ENCODE peak calls at places on chromosomes 13 and 19, in eight cellular contexts. One of them, this sample, is unnamed.

GRCh38 chr13:44843403-44843802 is 145.9 kb downstream of the NUFIP1 start:
- DNase-seq in fibroblast of mammary gland: peak; percentile 77
- DNase-seq in T-helper 9 cell: no peak
- DNase-seq in activated naive CD4-positive, alpha-beta T cell treated with Interleukin-2 at 50 U/mL for 16 hours: no peak
- DNase-seq in C1 segment of cervical spinal cord: no peak
- DNase-seq in NCI-H69: no peak
- DNase-seq in activated CD8-positive, alpha-beta memory T cell treated with anti-CD3 and anti-CD28 coated beads for 4 hours: no peak
- DNase-seq in CD8-positive, alpha-beta memory T cell: no peak
- DNase-seq in this sample: no peak

GRCh38 chr19:34676697-34677385 is at the start of gene SCGB2B2:
- DNase-seq in fibroblast of mammary gland: no peak
- DNase-seq in T-helper 9 cell: no peak
- DNase-seq in activated naive CD4-positive, alpha-beta T cell treated with Interleukin-2 at 50 U/mL for 16 hours: no peak
- DNase-seq in C1 segment of cervical spinal cord: peak; percentile 98
- DNase-seq in NCI-H69: peak; percentile 95
- DNase-seq in activated CD8-positive, alpha-beta memory T cell treated with anti-CD3 and anti-CD28 coated beads for 4 hours: no peak
- DNase-seq in CD8-positive, alpha-beta memory T cell: no peak
- DNase-seq in this sample: peak; percentile 65

GRCh38 chr13:32723987-32724386 is 137.7 kb downstream of the PDS5B start:
- DNase-seq in fibroblast of mammary gland: no peak
- DNase-seq in T-helper 9 cell: no peak
- DNase-seq in activated naive CD4-positive, alpha-beta T cell treated with Interleukin-2 at 50 U/mL for 16 hours: no peak
- DNase-seq in C1 segment of cervical spinal cord: no peak
- DNase-seq in NCI-H69: no peak
- DNase-seq in activated CD8-positive, alpha-beta memory T cell treated with anti-CD3 and anti-CD28 coated beads for 4 hours: no peak
- DNase-seq in CD8-positive, alpha-beta memory T cell: no peak
- DNase-seq in this sample: no peak

GRCh38 chr19:44752123-44752815 is 3.8 kb downstream of the BCL3 start:
- DNase-seq in fibroblast of mammary gland: no peak
- DNase-seq in T-helper 9 cell: no peak
- DNase-seq in activated naive CD4-positive, alpha-beta T cell treated with Interleukin-2 at 50 U/mL for 16 hours: no peak
- DNase-seq in C1 segment of cervical spinal cord: no peak
- DNase-seq in NCI-H69: no peak
- DNase-seq in activated CD8-positive, alpha-beta memory T cell treated with anti-CD3 and anti-CD28 coated beads for 4 hours: no peak
- DNase-seq in CD8-positive, alpha-beta memory T cell: no peak
- DNase-seq in this sample: no peak

GRCh38 chr13:40664100-40665060 is 2.1 kb downstream of the FOXO1 start:
- DNase-seq in fibroblast of mammary gland: no peak
- DNase-seq in T-helper 9 cell: peak; percentile 64
- DNase-seq in activated naive CD4-positive, alpha-beta T cell treated with Interleukin-2 at 50 U/mL for 16 hours: peak; percentile 77
- DNase-seq in C1 segment of cervical spinal cord: peak; percentile 46
- DNase-seq in NCI-H69: peak; percentile 14
- DNase-seq in activated CD8-positive, alpha-beta memory T cell treated with anti-CD3 and anti-CD28 coated beads for 4 hours: peak; percentile 39
- DNase-seq in CD8-positive, alpha-beta memory T cell: peak; percentile 67
- DNase-seq in this sample: peak; percentile 60

GRCh38 chr19:32570081-32570785 is 10.8 kb upstream of the PDCD5 start:
- DNase-seq in fibroblast of mammary gland: peak; percentile 66
- DNase-seq in T-helper 9 cell: peak; percentile 49
- DNase-seq in activated naive CD4-positive, alpha-beta T cell treated with Interleukin-2 at 50 U/mL for 16 hours: peak; percentile 24
- DNase-seq in C1 segment of cervical spinal cord: peak; percentile 4
- DNase-seq in NCI-H69: peak; percentile 81
- DNase-seq in activated CD8-positive, alpha-beta memory T cell treated with anti-CD3 and anti-CD28 coated beads for 4 hours: no peak
- DNase-seq in CD8-positive, alpha-beta memory T cell: peak; percentile 30
- DNase-seq in this sample: peak; percentile 17

GRCh38 chr13:39893808-39894207 is 238.3 kb downstream of the COG6 start:
- DNase-seq in fibroblast of mammary gland: no peak
- DNase-seq in T-helper 9 cell: no peak
- DNase-seq in activated naive CD4-positive, alpha-beta T cell treated with Interleukin-2 at 50 U/mL for 16 hours: no peak
- DNase-seq in C1 segment of cervical spinal cord: no peak
- DNase-seq in NCI-H69: no peak
- DNase-seq in activated CD8-positive, alpha-beta memory T cell treated with anti-CD3 and anti-CD28 coated beads for 4 hours: no peak
- DNase-seq in CD8-positive, alpha-beta memory T cell: no peak
- DNase-seq in this sample: no peak

GRCh38 chr13:21137696-21138095 is 38.7 kb downstream of the SKA3 start:
- DNase-seq in fibroblast of mammary gland: peak; percentile 76
- DNase-seq in T-helper 9 cell: no peak
- DNase-seq in activated naive CD4-positive, alpha-beta T cell treated with Interleukin-2 at 50 U/mL for 16 hours: no peak
- DNase-seq in C1 segment of cervical spinal cord: no peak
- DNase-seq in NCI-H69: no peak
- DNase-seq in activated CD8-positive, alpha-beta memory T cell treated with anti-CD3 and anti-CD28 coated beads for 4 hours: no peak
- DNase-seq in CD8-positive, alpha-beta memory T cell: no peak
- DNase-seq in this sample: no peak

GRCh38 chr19:55579766-55580621 is 654 bp downstream of the ZNF579 start:
- DNase-seq in fibroblast of mammary gland: no peak
- DNase-seq in T-helper 9 cell: no peak
- DNase-seq in activated naive CD4-positive, alpha-beta T cell treated with Interleukin-2 at 50 U/mL for 16 hours: peak; percentile 5
- DNase-seq in C1 segment of cervical spinal cord: peak; percentile 25
- DNase-seq in NCI-H69: peak; percentile 65
- DNase-seq in activated CD8-positive, alpha-beta memory T cell treated with anti-CD3 and anti-CD28 coated beads for 4 hours: no peak
- DNase-seq in CD8-positive, alpha-beta memory T cell: no peak
- DNase-seq in this sample: no peak

GRCh38 chr13:75610466-75610865 is 25.7 kb upstream of the LMO7 start:
- DNase-seq in fibroblast of mammary gland: no peak
- DNase-seq in T-helper 9 cell: no peak
- DNase-seq in activated naive CD4-positive, alpha-beta T cell treated with Interleukin-2 at 50 U/mL for 16 hours: no peak
- DNase-seq in C1 segment of cervical spinal cord: no peak
- DNase-seq in NCI-H69: no peak
- DNase-seq in activated CD8-positive, alpha-beta memory T cell treated with anti-CD3 and anti-CD28 coated beads for 4 hours: no peak
- DNase-seq in CD8-positive, alpha-beta memory T cell: no peak
- DNase-seq in this sample: no peak

GRCh38 chr13:92842145-92842544 is 384.5 kb upstream of the GPC6 start:
- DNase-seq in fibroblast of mammary gland: peak; percentile 90
- DNase-seq in T-helper 9 cell: no peak
- DNase-seq in activated naive CD4-positive, alpha-beta T cell treated with Interleukin-2 at 50 U/mL for 16 hours: no peak
- DNase-seq in C1 segment of cervical spinal cord: no peak
- DNase-seq in NCI-H69: peak; percentile 19
- DNase-seq in activated CD8-positive, alpha-beta memory T cell treated with anti-CD3 and anti-CD28 coated beads for 4 hours: no peak
- DNase-seq in CD8-positive, alpha-beta memory T cell: no peak
- DNase-seq in this sample: no peak

GRCh38 chr13:95643814-95644598 is 500 bp downstream of the DZIP1 start:
- DNase-seq in fibroblast of mammary gland: peak; percentile 31
- DNase-seq in T-helper 9 cell: no peak
- DNase-seq in activated naive CD4-positive, alpha-beta T cell treated with Interleukin-2 at 50 U/mL for 16 hours: no peak
- DNase-seq in C1 segment of cervical spinal cord: peak; percentile 39
- DNase-seq in NCI-H69: peak; percentile 46
- DNase-seq in activated CD8-positive, alpha-beta memory T cell treated with anti-CD3 and anti-CD28 coated beads for 4 hours: no peak
- DNase-seq in CD8-positive, alpha-beta memory T cell: no peak
- DNase-seq in this sample: no peak

GRCh38 chr13:71879129-71879535 is 12.1 kb upstream of the DACH1 start:
- DNase-seq in fibroblast of mammary gland: no peak
- DNase-seq in T-helper 9 cell: no peak
- DNase-seq in activated naive CD4-positive, alpha-beta T cell treated with Interleukin-2 at 50 U/mL for 16 hours: no peak
- DNase-seq in C1 segment of cervical spinal cord: no peak
- DNase-seq in NCI-H69: no peak
- DNase-seq in activated CD8-positive, alpha-beta memory T cell treated with anti-CD3 and anti-CD28 coated beads for 4 hours: no peak
- DNase-seq in CD8-positive, alpha-beta memory T cell: no peak
- DNase-seq in this sample: no peak

GRCh38 chr19:45972081-45972943 is 1.4 kb downstream of the NOVA2 start:
- DNase-seq in fibroblast of mammary gland: no peak
- DNase-seq in T-helper 9 cell: no peak
- DNase-seq in activated naive CD4-positive, alpha-beta T cell treated with Interleukin-2 at 50 U/mL for 16 hours: peak; percentile 35
- DNase-seq in C1 segment of cervical spinal cord: no peak
- DNase-seq in NCI-H69: peak; percentile 15
- DNase-seq in activated CD8-positive, alpha-beta memory T cell treated with anti-CD3 and anti-CD28 coated beads for 4 hours: no peak
- DNase-seq in CD8-positive, alpha-beta memory T cell: no peak
- DNase-seq in this sample: no peak

GRCh38 chr19:49333426-49334288 is 1.5 kb upstream of the CD37 start:
- DNase-seq in fibroblast of mammary gland: peak; percentile 40
- DNase-seq in T-helper 9 cell: peak; percentile 54
- DNase-seq in activated naive CD4-positive, alpha-beta T cell treated with Interleukin-2 at 50 U/mL for 16 hours: peak; percentile 64
- DNase-seq in C1 segment of cervical spinal cord: no peak
- DNase-seq in NCI-H69: no peak
- DNase-seq in activated CD8-positive, alpha-beta memory T cell treated with anti-CD3 and anti-CD28 coated beads for 4 hours: peak; percentile 44
- DNase-seq in CD8-positive, alpha-beta memory T cell: peak; percentile 54
- DNase-seq in this sample: peak; percentile 49

GRCh38 chr13:105139380-105140285 is 1395.8 kb downstream of the EFNB2 start:
- DNase-seq in fibroblast of mammary gland: peak; percentile 51
- DNase-seq in T-helper 9 cell: peak; percentile 20
- DNase-seq in activated naive CD4-positive, alpha-beta T cell treated with Interleukin-2 at 50 U/mL for 16 hours: peak; percentile 60
- DNase-seq in C1 segment of cervical spinal cord: peak; percentile 44
- DNase-seq in NCI-H69: no peak
- DNase-seq in activated CD8-positive, alpha-beta memory T cell treated with anti-CD3 and anti-CD28 coated beads for 4 hours: peak; percentile 22
- DNase-seq in CD8-positive, alpha-beta memory T cell: peak; percentile 22
- DNase-seq in this sample: peak; percentile 25

GRCh38 chr13:59533561-59534337 is 630.0 kb downstream of the DIAPH3 start:
- DNase-seq in fibroblast of mammary gland: no peak
- DNase-seq in T-helper 9 cell: no peak
- DNase-seq in activated naive CD4-positive, alpha-beta T cell treated with Interleukin-2 at 50 U/mL for 16 hours: no peak
- DNase-seq in C1 segment of cervical spinal cord: no peak
- DNase-seq in NCI-H69: peak; percentile 68
- DNase-seq in activated CD8-positive, alpha-beta memory T cell treated with anti-CD3 and anti-CD28 coated beads for 4 hours: no peak
- DNase-seq in CD8-positive, alpha-beta memory T cell: no peak
- DNase-seq in this sample: no peak

GRCh38 chr19:52648336-52648990 is 10.3 kb upstream of the ZNF83 start:
- DNase-seq in fibroblast of mammary gland: peak; percentile 25
- DNase-seq in T-helper 9 cell: no peak
- DNase-seq in activated naive CD4-positive, alpha-beta T cell treated with Interleukin-2 at 50 U/mL for 16 hours: no peak
- DNase-seq in C1 segment of cervical spinal cord: no peak
- DNase-seq in NCI-H69: no peak
- DNase-seq in activated CD8-positive, alpha-beta memory T cell treated with anti-CD3 and anti-CD28 coated beads for 4 hours: no peak
- DNase-seq in CD8-positive, alpha-beta memory T cell: no peak
- DNase-seq in this sample: no peak

GRCh38 chr13:23202383-23202782 is 21.6 kb downstream of the SGCG start:
- DNase-seq in fibroblast of mammary gland: no peak
- DNase-seq in T-helper 9 cell: no peak
- DNase-seq in activated naive CD4-positive, alpha-beta T cell treated with Interleukin-2 at 50 U/mL for 16 hours: no peak
- DNase-seq in C1 segment of cervical spinal cord: no peak
- DNase-seq in NCI-H69: no peak
- DNase-seq in activated CD8-positive, alpha-beta memory T cell treated with anti-CD3 and anti-CD28 coated beads for 4 hours: no peak
- DNase-seq in CD8-positive, alpha-beta memory T cell: no peak
- DNase-seq in this sample: no peak

GRCh38 chr13:43123856-43124255 is 100.5 kb downstream of the DNAJC15 start:
- DNase-seq in fibroblast of mammary gland: no peak
- DNase-seq in T-helper 9 cell: no peak
- DNase-seq in activated naive CD4-positive, alpha-beta T cell treated with Interleukin-2 at 50 U/mL for 16 hours: no peak
- DNase-seq in C1 segment of cervical spinal cord: no peak
- DNase-seq in NCI-H69: no peak
- DNase-seq in activated CD8-positive, alpha-beta memory T cell treated with anti-CD3 and anti-CD28 coated beads for 4 hours: no peak
- DNase-seq in CD8-positive, alpha-beta memory T cell: no peak
- DNase-seq in this sample: no peak

GRCh38 chr19:42985588-42985987 is 40.7 kb downstream of the PSG11 start:
- DNase-seq in fibroblast of mammary gland: no peak
- DNase-seq in T-helper 9 cell: no peak
- DNase-seq in activated naive CD4-positive, alpha-beta T cell treated with Interleukin-2 at 50 U/mL for 16 hours: no peak
- DNase-seq in C1 segment of cervical spinal cord: no peak
- DNase-seq in NCI-H69: no peak
- DNase-seq in activated CD8-positive, alpha-beta memory T cell treated with anti-CD3 and anti-CD28 coated beads for 4 hours: no peak
- DNase-seq in CD8-positive, alpha-beta memory T cell: no peak
- DNase-seq in this sample: no peak